ENCODE peak calls at places on chromosomes 5 and 9, in six cellular contexts. F is osteoblast, X is choroid plexus epithelial cell, K is Calu3, P is HL-60, B is kidney. G is an unnamed sample.

GRCh38 chr9:86946712-86947145 is 577 bp downstream of the GAS1 start:
- DNase-seq in F (no peak), X (peak), K (no peak), P (peak), B (peak), G (no peak)

GRCh38 chr9:7320139-7320538 is 479.4 kb downstream of the DMAC1 start:
- DNase-seq in F (peak), X (peak), K (no peak), P (no peak), B (no peak), G (peak)

GRCh38 chr5:133744909-133745308 is 132.6 kb upstream of the FSTL4 start:
- DNase-seq in F (no peak), X (no peak), K (no peak), P (no peak), B (no peak), G (no peak)

GRCh38 chr5:110040178-110040577 is 350.5 kb downstream of the MAN2A1 start:
- DNase-seq in F (no peak), X (peak), K (no peak), P (no peak), B (no peak), G (no peak)

GRCh38 chr5:76046761-76047160 is 36.4 kb upstream of the SV2C start:
- DNase-seq in F (no peak), X (no peak), K (no peak), P (no peak), B (no peak), G (no peak)

GRCh38 chr5:148780711-148781110 is 45.7 kb upstream of the ADRB2 start:
- DNase-seq in F (no peak), X (no peak), K (no peak), P (no peak), B (no peak), G (no peak)

GRCh38 chr5:100623719-100624118 is 88.5 kb downstream of the FAM174A start:
- DNase-seq in F (no peak), X (peak), K (no peak), P (no peak), B (no peak), G (no peak)

GRCh38 chr9:114276908-114277821 is 45.7 kb upstream of the ORM1 start:
- DNase-seq in F (peak), X (peak), K (no peak), P (no peak), B (peak), G (peak)

GRCh38 chr5:129906177-129906887 is 2.1 kb downstream of the CHSY3 start:
- DNase-seq in F (peak), X (peak), K (peak), P (no peak), B (no peak), G (no peak)

GRCh38 chr9:68637020-68637419 is 68.0 kb upstream of the PIP5K1B start:
- DNase-seq in F (no peak), X (no peak), K (peak), P (no peak), B (no peak), G (no peak)

GRCh38 chr5:177371705-177372533 is 12.3 kb upstream of the SLC34A1 start:
- DNase-seq in F (peak), X (no peak), K (no peak), P (no peak), B (no peak), G (no peak)

GRCh38 chr5:33530183-33530962 is 89.6 kb downstream of the TARS1 start:
- DNase-seq in F (no peak), X (no peak), K (no peak), P (no peak), B (no peak), G (no peak)

GRCh38 chr5:111997308-111998159 is 240.5 kb upstream of the NREP start:
- DNase-seq in F (peak), X (peak), K (no peak), P (no peak), B (no peak), G (no peak)

GRCh38 chr9:109001275-109001676 is 12.0 kb downstream of the CTNNAL1 start:
- DNase-seq in F (peak), X (peak), K (no peak), P (no peak), B (no peak), G (no peak)

GRCh38 chr5:142746532-142746931 is 23.6 kb upstream of the ARHGAP26 start:
- DNase-seq in F (no peak), X (no peak), K (no peak), P (no peak), B (no peak), G (no peak)

GRCh38 chr5:157253547-157253946 is 12.4 kb upstream of the CYFIP2 start:
- DNase-seq in F (peak), X (peak), K (peak), P (peak), B (no peak), G (peak)

GRCh38 chr5:111676496-111676895 is 80.5 kb downstream of the NREP start:
- DNase-seq in F (peak), X (no peak), K (no peak), P (no peak), B (no peak), G (no peak)

GRCh38 chr9:68704804-68705635 is at the start of gene PIP5K1B:
- DNase-seq in F (peak), X (peak), K (peak), P (peak), B (peak), G (peak)

GRCh38 chr9:134475051-134475790 is 149.0 kb downstream of the RXRA start:
- DNase-seq in F (peak), X (peak), K (no peak), P (no peak), B (peak), G (peak)

GRCh38 chr9:107650321-107650720 is 160.8 kb upstream of the KLF4 start:
- DNase-seq in F (peak), X (peak), K (no peak), P (no peak), B (no peak), G (no peak)

GRCh38 chr5:142446131-142446959 is 121.5 kb upstream of the SPRY4 start:
- DNase-seq in F (no peak), X (peak), K (peak), P (no peak), B (no peak), G (no peak)

GRCh38 chr9:5438301-5439162 is 807 bp upstream of the PLGRKT start:
- DNase-seq in F (no peak), X (peak), K (no peak), P (no peak), B (peak), G (no peak)

GRCh38 chr9:96020300-96020821 is 144.9 kb downstream of the ERCC6L2 start:
- DNase-seq in F (no peak), X (no peak), K (no peak), P (no peak), B (no peak), G (no peak)

GRCh38 chr5:139419793-139420192 is 15.9 kb upstream of the SPATA24 start:
- DNase-seq in F (no peak), X (no peak), K (no peak), P (no peak), B (no peak), G (no peak)

GRCh38 chr5:27906911-27907590 is 868.7 kb upstream of the CDH9 start:
- DNase-seq in F (no peak), X (peak), K (no peak), P (no peak), B (no peak), G (no peak)

GRCh38 chr5:154359222-154359583 is 86.6 kb upstream of the SAP30L start:
- DNase-seq in F (no peak), X (no peak), K (no peak), P (no peak), B (no peak), G (no peak)

GRCh38 chr5:72633649-72634048 is 126.4 kb upstream of the ZNF366 start:
- DNase-seq in F (peak), X (peak), K (no peak), P (no peak), B (no peak), G (no peak)

GRCh38 chr9:73611072-73611471 is 459.4 kb downstream of the ANXA1 start:
- DNase-seq in F (no peak), X (no peak), K (no peak), P (no peak), B (no peak), G (no peak)

GRCh38 chr5:82163459-82164108 is 114.6 kb downstream of the RPS23 start:
- DNase-seq in F (no peak), X (peak), K (no peak), P (no peak), B (no peak), G (no peak)

GRCh38 chr5:145293716-145294115 is 541.4 kb downstream of the PRELID2 start:
- DNase-seq in F (no peak), X (no peak), K (no peak), P (no peak), B (no peak), G (no peak)

GRCh38 chr9:5574998-5575397 is 53.9 kb upstream of the RIC1 start:
- DNase-seq in F (no peak), X (no peak), K (no peak), P (peak), B (no peak), G (no peak)

GRCh38 chr9:13035822-13036221 is 243.7 kb downstream of the MPDZ start:
- DNase-seq in F (peak), X (no peak), K (no peak), P (no peak), B (no peak), G (no peak)

GRCh38 chr9:93302586-93303257 is 118.8 kb downstream of the WNK2 start:
- DNase-seq in F (peak), X (peak), K (peak), P (peak), B (peak), G (peak)

GRCh38 chr9:101738566-101739183 is at the start of gene GRIN3A:
- DNase-seq in F (no peak), X (no peak), K (peak), P (no peak), B (peak), G (peak)

GRCh38 chr5:136123236-136123768 is 9.3 kb upstream of the SMAD5 start:
- DNase-seq in F (no peak), X (no peak), K (peak), P (no peak), B (no peak), G (no peak)

GRCh38 chr5:11050596-11051304 is 289.7 kb upstream of the DAP start:
- DNase-seq in F (no peak), X (no peak), K (no peak), P (no peak), B (no peak), G (no peak)

GRCh38 chr9:74770508-74771261 is 117.0 kb downstream of the TRPM6 start:
- DNase-seq in F (no peak), X (peak), K (peak), P (peak), B (no peak), G (peak)

GRCh38 chr5:153425914-153426313 is 64.6 kb upstream of the GRIA1 start:
- DNase-seq in F (no peak), X (no peak), K (no peak), P (no peak), B (no peak), G (no peak)

GRCh38 chr5:132227235-132227484 is 493 bp downstream of the P4HA2 start:
- DNase-seq in F (no peak), X (no peak), K (no peak), P (no peak), B (no peak), G (no peak)
- TF ChIP-seq CTCF in F (no peak), X (peak), K (no peak), P (no peak), B (no peak), G (no peak)

DNA sequence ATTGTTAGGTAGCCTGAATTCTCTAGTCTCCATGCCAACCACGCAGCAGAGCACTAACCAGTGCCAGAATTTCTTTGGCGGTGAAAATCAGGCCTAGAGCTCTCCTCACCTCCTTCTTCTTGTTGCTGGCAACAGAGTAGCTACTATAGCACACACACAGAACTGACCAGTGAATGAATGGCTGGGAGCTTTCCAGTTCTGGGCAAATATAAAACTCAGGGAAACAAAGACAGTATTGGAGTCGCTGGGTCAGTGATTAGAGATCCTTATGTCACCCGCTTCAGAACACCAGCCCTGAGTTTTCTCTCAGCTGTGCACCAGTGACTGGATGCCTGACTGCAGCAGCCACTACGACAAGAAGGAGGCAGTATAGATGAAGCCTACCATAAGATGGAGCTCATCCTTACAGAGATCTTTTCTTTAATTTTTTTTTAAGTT is 26.9 kb upstream of the FEM1C start:
- DNase-seq in F (peak), X (no peak), K (no peak), P (no peak), B (no peak), G (no peak)
- TF ChIP-seq CTCF in F (no peak), X (peak), K (no peak), P (no peak), B (no peak), G (no peak)

GRCh38 chr9:85741875-85742629 is at the start of gene AGTPBP1:
- DNase-seq in F (peak), X (peak), K (peak), P (peak), B (peak), G (peak)
- TF ChIP-seq CTCF in F (no peak), X (peak), K (no peak), P (no peak), B (peak), G (peak)

GRCh38 chr9:124479947-124480620 is 27.1 kb downstream of the NR5A1 start:
- DNase-seq in F (no peak), X (no peak), K (no peak), P (no peak), B (no peak), G (no peak)
- TF ChIP-seq CTCF in F (no peak), X (no peak), K (no peak), P (no peak), B (no peak), G (no peak)

GRCh38 chr9:15622596-15622995 is 69.8 kb downstream of the CCDC171 start:
- DNase-seq in F (no peak), X (peak), K (no peak), P (no peak), B (no peak), G (no peak)
- TF ChIP-seq CTCF in F (peak), X (peak), K (no peak), P (no peak), B (no peak), G (peak)

GRCh38 chr9:111691686-111692329 is 30.4 kb downstream of the GNG10 start:
- DNase-seq in F (peak), X (peak), K (no peak), P (no peak), B (no peak), G (no peak)
- TF ChIP-seq CTCF in F (peak), X (peak), K (peak), P (peak), B (peak), G (peak)